ENCODE peak calls at places on chromosome 11, in four cellular contexts. P is psoas muscle, Q is IMR-90, V is upper lobe of right lung. L is an unnamed sample.

GRCh38 chr11:1504164-1504563 is 17.6 kb upstream of the MOB2 start:
- DNase-seq in P (peak; percentile 48), Q (no peak), V (no peak), L (no peak)

GRCh38 chr11:25769287-25769686 is 562.6 kb upstream of the ANO3 start:
- DNase-seq in P (no peak), Q (no peak), V (no peak), L (no peak)

GRCh38 chr11:87851234-87851633 is 324.0 kb downstream of the RAB38 start:
- DNase-seq in P (no peak), Q (peak; percentile 61), V (no peak), L (no peak)

GRCh38 chr11:75562836-75563484 is 907 bp downstream of the SERPINH1 start:
- DNase-seq in P (peak; percentile 66), Q (peak; percentile 56), V (no peak), L (peak; percentile 52)

GRCh38 chr11:13698147-13698546 is 29.7 kb downstream of the FAR1 start:
- DNase-seq in P (no peak), Q (no peak), V (no peak), L (no peak)

GRCh38 chr11:40425168-40425567 is 1034.3 kb downstream of the LRRC4C start:
- DNase-seq in P (no peak), Q (no peak), V (no peak), L (no peak)

GRCh38 chr11:110829873-110830272 is 117.6 kb upstream of the ARHGAP20 start:
- DNase-seq in P (no peak), Q (no peak), V (no peak), L (no peak)

GRCh38 chr11:19553683-19554333 is 158.8 kb upstream of the NAV2 start:
- DNase-seq in P (peak; percentile 88), Q (peak; percentile 62), V (peak; percentile 84), L (peak; percentile 93)

GRCh38 chr11:96324912-96325311 is 18.1 kb downstream of the MAML2 start:
- DNase-seq in P (no peak), Q (peak; percentile 83), V (no peak), L (no peak)

GRCh38 chr11:16827139-16827538 is 88.7 kb downstream of the C11orf58 start:
- DNase-seq in P (no peak), Q (no peak), V (no peak), L (no peak)

GRCh38 chr11:134393638-134394037 is 18.4 kb downstream of the B3GAT1 start:
- DNase-seq in P (no peak), Q (no peak), V (no peak), L (no peak)

GRCh38 chr11:1437500-1437899 is 47.8 kb downstream of the BRSK2 start:
- DNase-seq in P (no peak), Q (peak; percentile 42), V (no peak), L (no peak)

GRCh38 chr11:123654566-123655081 is at the start of gene SCN3B:
- DNase-seq in P (peak; percentile 86), Q (peak; percentile 61), V (peak; percentile 75), L (no peak)

GRCh38 chr11:130476200-130476921 is 27.9 kb downstream of the ADAMTS15 start:
- DNase-seq in P (no peak), Q (peak; percentile 10), V (no peak), L (no peak)

GRCh38 chr11:78109011-78109685 is 29.5 kb upstream of the NDUFC2 start:
- DNase-seq in P (no peak), Q (no peak), V (no peak), L (no peak)

GRCh38 chr11:66570117-66570825 is 1.9 kb upstream of the CTSF start:
- DNase-seq in P (no peak), Q (no peak), V (no peak), L (no peak)

GRCh38 chr11:1271002-1271401 is 38.4 kb downstream of the TOLLIP start:
- DNase-seq in P (peak; percentile 32), Q (peak; percentile 12), V (no peak), L (no peak)

GRCh38 chr11:1670928-1671371 is 26.0 kb upstream of the KRTAP5-6 start:
- DNase-seq in P (no peak), Q (no peak), V (no peak), L (peak; percentile 16)

GRCh38 chr11:60172011-60172410 is 10.9 kb downstream of the MS4A6A start:
- DNase-seq in P (no peak), Q (no peak), V (no peak), L (no peak)

GRCh38 chr11:7571640-7572000 is 57.8 kb downstream of the PPFIBP2 start:
- DNase-seq in P (peak; percentile 76), Q (peak; percentile 69), V (peak; percentile 76), L (peak; percentile 72)

GRCh38 chr11:1126935-1127663 is 30.7 kb upstream of the MUC5AC start:
- DNase-seq in P (no peak), Q (no peak), V (peak; percentile 60), L (no peak)

GRCh38 chr11:7637447-7638157 is 35.7 kb downstream of the CYB5R2 start:
- DNase-seq in P (no peak), Q (peak; percentile 65), V (no peak), L (no peak)

GRCh38 chr11:30816959-30817880 is 231.1 kb upstream of the MPPED2 start:
- DNase-seq in P (no peak), Q (no peak), V (no peak), L (no peak)

GRCh38 chr11:30823119-30823518 is 237.0 kb upstream of the MPPED2 start:
- DNase-seq in P (no peak), Q (no peak), V (no peak), L (no peak)

GRCh38 chr11:30818721-30819120 is 232.6 kb upstream of the MPPED2 start:
- DNase-seq in P (no peak), Q (no peak), V (no peak), L (no peak)

GRCh38 chr11:30825723-30826122 is 239.6 kb upstream of the MPPED2 start:
- DNase-seq in P (no peak), Q (no peak), V (no peak), L (no peak)

GRCh38 chr11:30821438-30821965 is 235.3 kb upstream of the MPPED2 start:
- DNase-seq in P (no peak), Q (no peak), V (no peak), L (no peak)
- H3K4me1 ChIP-seq in P (peaks cover 18% of the 10 kb centered on the region), Q (no peaks in the 10 kb centered on the region), V (no peaks in the 10 kb centered on the region), L (no peaks in the 10 kb centered on the region)

GRCh38 chr11:71482216-71482615 is 29.2 kb downstream of the NADSYN1 start:
- DNase-seq in P (no peak), Q (no peak), V (no peak), L (no peak)
- H3K36me3 ChIP-seq in P (peaks cover 91% of the 10 kb centered on the region), Q (peaks cover 79% of the 10 kb centered on the region), V (peaks cover 96% of the 10 kb centered on the region), L (peaks cover 14% of the 10 kb centered on the region)

DNA sequence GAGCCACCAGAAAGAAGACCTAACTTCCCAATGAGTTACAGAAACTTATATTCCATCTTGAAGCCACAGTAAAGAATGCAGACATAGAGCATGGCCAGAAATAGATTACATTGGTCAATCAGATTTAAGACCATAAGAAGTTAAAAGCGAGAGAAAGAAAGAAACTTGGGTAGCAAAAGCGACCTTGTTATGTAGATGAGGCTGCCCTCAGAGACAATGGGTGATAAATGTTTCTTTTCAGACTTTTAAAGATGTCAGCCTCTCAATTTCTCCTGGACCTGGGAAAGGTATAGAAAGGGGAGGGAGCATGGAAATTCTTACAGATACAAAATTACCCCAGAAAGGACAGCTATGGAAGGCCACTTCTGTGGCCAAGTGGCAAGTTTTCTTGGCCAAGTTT is 732.6 kb upstream of the LUZP2 start:
- DNase-seq in P (no peak), Q (no peak), V (no peak), L (no peak)
- H3K27ac ChIP-seq in P (no peak overlapping the region), Q (no peak overlapping the region), V (no peak overlapping the region), L (no peak overlapping the region)

GRCh38 chr11:68373810-68374501 is 61.6 kb downstream of the LRP5 start:
- DNase-seq in P (peak; percentile 70), Q (peak; percentile 15), V (no peak), L (no peak)

GRCh38 chr11:68373189-68373809 is 60.9 kb downstream of the LRP5 start:
- DNase-seq in P (no peak), Q (peak; percentile 61), V (no peak), L (no peak)

GRCh38 chr11:68374531-68374930 is 62.1 kb downstream of the LRP5 start:
- DNase-seq in P (no peak), Q (peak; percentile 15), V (no peak), L (no peak)

GRCh38 chr11:68377389-68377795 is 65.0 kb downstream of the LRP5 start:
- DNase-seq in P (peak; percentile 58), Q (no peak), V (no peak), L (no peak)

DNA sequence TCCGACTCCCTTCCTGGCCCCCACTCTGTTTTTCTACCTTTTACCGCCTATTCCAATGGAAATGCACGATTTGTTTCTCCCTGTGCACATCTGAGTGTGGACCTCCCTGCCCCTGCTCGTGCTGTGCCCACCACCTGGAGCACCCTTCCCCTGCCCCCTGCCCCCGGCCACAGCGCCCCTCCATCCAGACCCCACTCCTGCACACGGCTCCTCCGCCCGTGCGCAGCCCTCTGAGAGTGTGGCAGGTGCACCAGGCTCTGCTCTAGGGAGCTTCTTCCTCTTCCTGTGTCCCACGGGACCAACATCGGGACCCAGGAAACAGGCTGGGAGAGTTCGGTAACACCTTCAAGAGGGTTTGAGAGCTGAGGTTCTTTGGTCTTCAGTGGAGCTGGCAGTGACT is 62.9 kb downstream of the LRP5 start:
- DNase-seq in P (no peak), Q (no peak), V (no peak), L (no peak)
- H3K4me1 ChIP-seq in P (peaks cover 67% of the 10 kb centered on the region), Q (peaks cover 23% of the 10 kb centered on the region), V (peaks cover 70% of the 10 kb centered on the region), L (peaks cover 18% of the 10 kb centered on the region)

DNA sequence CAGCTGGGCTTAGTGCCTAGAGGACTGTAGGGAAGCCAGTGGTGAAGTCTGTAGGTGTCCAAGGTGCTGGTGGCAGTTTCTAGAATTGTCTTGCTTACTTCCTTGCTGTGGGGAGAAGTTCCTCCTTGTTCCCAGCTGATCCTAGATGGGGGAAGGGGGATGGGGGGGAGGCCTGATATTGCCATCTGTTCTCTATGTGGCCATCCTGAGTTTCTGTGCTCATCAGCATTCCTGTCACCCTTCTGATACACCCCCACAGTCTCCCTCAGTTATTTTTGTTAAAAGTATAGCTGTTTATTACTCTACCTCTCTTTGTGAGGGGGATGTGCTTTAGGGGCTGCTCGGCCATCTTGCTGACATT is 36.5 kb downstream of the MADD start:
- DNase-seq in P (no peak), Q (no peak), V (no peak), L (no peak)
- H3K36me3 ChIP-seq in P (peaks cover 97% of the 10 kb centered on the region), Q (peaks cover 37% of the 10 kb centered on the region), V (peaks cover 89% of the 10 kb centered on the region), L (peaks cover 33% of the 10 kb centered on the region)